ENCODE peak calls at places on chromosome 14, in seven cellular contexts. One of them, this sample, is unnamed.
A peak's percentile ranks its signal among the peaks of the same experiment; 100 is the strongest.

GRCh38 chr14:68968721-68969120 is 10.4 kb downstream of the ACTN1 start:
- DNase-seq in fibroblast of pulmonary artery: no peak
- DNase-seq in lower leg skin: no peak
- DNase-seq in astrocyte of the cerebellum: no peak
- DNase-seq in IMR-90: no peak
- DNase-seq in cardiac fibroblast: peak; percentile 1
- DNase-seq in cardiac muscle cell: no peak
- DNase-seq in this sample: no peak

GRCh38 chr14:81694419-81694818 is 160.8 kb upstream of the SEL1L start:
- DNase-seq in fibroblast of pulmonary artery: no peak
- DNase-seq in lower leg skin: no peak
- DNase-seq in astrocyte of the cerebellum: no peak
- DNase-seq in IMR-90: no peak
- DNase-seq in cardiac fibroblast: no peak
- DNase-seq in cardiac muscle cell: no peak
- DNase-seq in this sample: no peak

GRCh38 chr14:39988939-39989338 is 556.7 kb upstream of the FBXO33 start:
- DNase-seq in fibroblast of pulmonary artery: peak; percentile 57
- DNase-seq in lower leg skin: no peak
- DNase-seq in astrocyte of the cerebellum: peak; percentile 68
- DNase-seq in IMR-90: no peak
- DNase-seq in cardiac fibroblast: peak; percentile 22
- DNase-seq in cardiac muscle cell: peak; percentile 40
- DNase-seq in this sample: peak; percentile 62

GRCh38 chr14:79706382-79706781 is 504.9 kb downstream of the DIO2 start:
- DNase-seq in fibroblast of pulmonary artery: no peak
- DNase-seq in lower leg skin: no peak
- DNase-seq in astrocyte of the cerebellum: no peak
- DNase-seq in IMR-90: no peak
- DNase-seq in cardiac fibroblast: no peak
- DNase-seq in cardiac muscle cell: no peak
- DNase-seq in this sample: no peak

GRCh38 chr14:31207287-31207745 is 277 bp downstream of the HECTD1 start:
- DNase-seq in fibroblast of pulmonary artery: no peak
- DNase-seq in lower leg skin: peak; percentile 82
- DNase-seq in astrocyte of the cerebellum: no peak
- DNase-seq in IMR-90: no peak
- DNase-seq in cardiac fibroblast: no peak
- DNase-seq in cardiac muscle cell: no peak
- DNase-seq in this sample: peak; percentile 83

GRCh38 chr14:95515523-95516517 is 630 bp downstream of the SYNE3 start:
- DNase-seq in fibroblast of pulmonary artery: peak; percentile 39
- DNase-seq in lower leg skin: peak; percentile 59
- DNase-seq in astrocyte of the cerebellum: no peak
- DNase-seq in IMR-90: peak; percentile 45
- DNase-seq in cardiac fibroblast: peak; percentile 58
- DNase-seq in cardiac muscle cell: peak; percentile 60
- DNase-seq in this sample: peak; percentile 26

GRCh38 chr14:61749867-61750266 is 12.4 kb upstream of the SNAPC1 start:
- DNase-seq in fibroblast of pulmonary artery: no peak
- DNase-seq in lower leg skin: no peak
- DNase-seq in astrocyte of the cerebellum: no peak
- DNase-seq in IMR-90: no peak
- DNase-seq in cardiac fibroblast: peak; percentile 54
- DNase-seq in cardiac muscle cell: peak; percentile 38
- DNase-seq in this sample: peak; percentile 41

GRCh38 chr14:67285876-67286452 is 44.7 kb downstream of the PALS1 start:
- DNase-seq in fibroblast of pulmonary artery: peak; percentile 76
- DNase-seq in lower leg skin: no peak
- DNase-seq in astrocyte of the cerebellum: peak; percentile 55
- DNase-seq in IMR-90: peak; percentile 64
- DNase-seq in cardiac fibroblast: peak; percentile 73
- DNase-seq in cardiac muscle cell: peak; percentile 72
- DNase-seq in this sample: peak; percentile 59

GRCh38 chr14:74683406-74683805 is 29.5 kb downstream of the AREL1 start:
- DNase-seq in fibroblast of pulmonary artery: no peak
- DNase-seq in lower leg skin: no peak
- DNase-seq in astrocyte of the cerebellum: no peak
- DNase-seq in IMR-90: no peak
- DNase-seq in cardiac fibroblast: no peak
- DNase-seq in cardiac muscle cell: no peak
- DNase-seq in this sample: no peak

GRCh38 chr14:95294834-95295599 is 24.7 kb downstream of the CLMN start:
- DNase-seq in fibroblast of pulmonary artery: peak; percentile 31
- DNase-seq in lower leg skin: no peak
- DNase-seq in astrocyte of the cerebellum: no peak
- DNase-seq in IMR-90: no peak
- DNase-seq in cardiac fibroblast: peak; percentile 86
- DNase-seq in cardiac muscle cell: peak; percentile 44
- DNase-seq in this sample: peak; percentile 94

GRCh38 chr14:30223385-30223785 is 295.7 kb upstream of the PRKD1 start:
- DNase-seq in fibroblast of pulmonary artery: peak; percentile 92
- DNase-seq in lower leg skin: peak; percentile 68
- DNase-seq in astrocyte of the cerebellum: peak; percentile 89
- DNase-seq in IMR-90: peak; percentile 95
- DNase-seq in cardiac fibroblast: peak; percentile 96
- DNase-seq in cardiac muscle cell: peak; percentile 90
- DNase-seq in this sample: peak; percentile 84

GRCh38 chr14:20848316-20848954 is 42.8 kb upstream of the RNASE3 start:
- DNase-seq in fibroblast of pulmonary artery: no peak
- DNase-seq in lower leg skin: no peak
- DNase-seq in astrocyte of the cerebellum: no peak
- DNase-seq in IMR-90: peak; percentile 19
- DNase-seq in cardiac fibroblast: peak; percentile 58
- DNase-seq in cardiac muscle cell: peak; percentile 15
- DNase-seq in this sample: peak; percentile 71

GRCh38 chr14:59161571-59162175 is 26.8 kb upstream of the DAAM1 start:
- DNase-seq in fibroblast of pulmonary artery: peak; percentile 95
- DNase-seq in lower leg skin: no peak
- DNase-seq in astrocyte of the cerebellum: peak; percentile 22
- DNase-seq in IMR-90: peak; percentile 71
- DNase-seq in cardiac fibroblast: peak; percentile 91
- DNase-seq in cardiac muscle cell: peak; percentile 92
- DNase-seq in this sample: peak; percentile 67

GRCh38 chr14:103126088-103126872 is 3.0 kb downstream of the TNFAIP2 start:
- DNase-seq in fibroblast of pulmonary artery: no peak
- DNase-seq in lower leg skin: no peak
- DNase-seq in astrocyte of the cerebellum: no peak
- DNase-seq in IMR-90: no peak
- DNase-seq in cardiac fibroblast: no peak
- DNase-seq in cardiac muscle cell: no peak
- DNase-seq in this sample: no peak

GRCh38 chr14:103126873-103127304 is 3.6 kb downstream of the TNFAIP2 start:
- DNase-seq in fibroblast of pulmonary artery: no peak
- DNase-seq in lower leg skin: no peak
- DNase-seq in astrocyte of the cerebellum: no peak
- DNase-seq in IMR-90: no peak
- DNase-seq in cardiac fibroblast: no peak
- DNase-seq in cardiac muscle cell: peak; percentile 43
- DNase-seq in this sample: peak; percentile 87

GRCh38 chr14:103124501-103125001 is 1.3 kb downstream of the TNFAIP2 start:
- DNase-seq in fibroblast of pulmonary artery: no peak
- DNase-seq in lower leg skin: no peak
- DNase-seq in astrocyte of the cerebellum: no peak
- DNase-seq in IMR-90: no peak
- DNase-seq in cardiac fibroblast: no peak
- DNase-seq in cardiac muscle cell: no peak
- DNase-seq in this sample: no peak

GRCh38 chr14:103123634-103124500 is 606 bp downstream of the TNFAIP2 start:
- DNase-seq in fibroblast of pulmonary artery: peak; percentile 41
- DNase-seq in lower leg skin: no peak
- DNase-seq in astrocyte of the cerebellum: no peak
- DNase-seq in IMR-90: no peak
- DNase-seq in cardiac fibroblast: peak; percentile 58
- DNase-seq in cardiac muscle cell: peak; percentile 52
- DNase-seq in this sample: peak; percentile 15

DNA sequence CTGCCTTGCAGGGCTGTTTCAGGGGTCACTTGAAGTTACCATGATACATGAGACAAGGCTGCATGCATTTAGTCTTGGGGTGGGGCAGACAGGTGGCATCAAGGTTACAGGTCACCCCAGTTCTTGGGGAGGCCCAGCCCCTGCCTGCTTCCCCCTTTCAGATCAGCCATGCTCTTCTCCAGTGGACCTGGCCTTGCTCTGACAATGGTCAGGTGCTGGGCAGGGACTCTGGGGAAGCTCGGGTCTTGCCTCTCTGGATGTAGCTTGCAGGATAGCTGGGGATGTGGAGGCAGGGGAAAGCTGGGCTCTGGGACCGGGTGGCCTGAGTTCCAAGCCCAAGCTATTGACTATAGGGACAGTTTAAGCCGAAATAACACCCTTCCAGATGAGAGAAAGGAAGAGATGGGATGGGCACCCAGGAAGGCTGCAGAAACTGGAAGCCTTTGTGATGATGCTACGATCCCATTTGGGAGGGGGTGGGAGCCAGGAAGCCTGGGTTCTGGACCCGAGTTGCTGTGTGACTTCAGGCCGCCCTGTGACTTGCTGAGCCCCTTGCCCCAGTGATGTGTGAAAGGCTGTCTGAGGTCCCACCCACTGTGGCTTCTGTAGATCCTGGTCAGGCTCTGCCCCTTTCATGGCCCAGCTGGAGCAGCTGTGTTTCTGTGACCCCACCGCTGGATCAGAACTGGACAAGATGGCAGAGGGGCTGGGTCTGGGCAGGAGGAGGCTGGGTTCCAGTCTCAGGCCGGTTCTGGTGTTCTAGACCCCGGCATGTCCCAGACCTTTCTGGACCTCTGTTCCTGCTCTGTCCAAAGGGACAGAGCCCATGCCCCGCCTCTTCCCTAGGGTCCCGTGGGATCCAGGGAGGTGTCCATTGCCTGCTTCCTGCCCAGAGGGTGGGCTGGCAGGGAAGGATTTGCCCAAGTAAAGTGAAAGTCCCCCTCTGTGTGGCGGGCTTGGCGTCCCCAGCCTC is 2.1 kb downstream of the TNFAIP2 start:
- DNase-seq in fibroblast of pulmonary artery: no peak
- DNase-seq in lower leg skin: no peak
- DNase-seq in astrocyte of the cerebellum: no peak
- DNase-seq in IMR-90: no peak
- DNase-seq in cardiac fibroblast: no peak
- DNase-seq in cardiac muscle cell: no peak
- DNase-seq in this sample: no peak
- H3K4me3 ChIP-seq in fibroblast of pulmonary artery: no peak overlapping the region
- H3K4me3 ChIP-seq in lower leg skin: no peak overlapping the region
- H3K4me3 ChIP-seq in astrocyte of the cerebellum: no peak overlapping the region
- H3K4me3 ChIP-seq in IMR-90: no peak overlapping the region
- H3K4me3 ChIP-seq in cardiac fibroblast: no peak overlapping the region
- H3K4me3 ChIP-seq in cardiac muscle cell: no peak overlapping the region
- H3K4me3 ChIP-seq in this sample: no peak overlapping the region

DNA sequence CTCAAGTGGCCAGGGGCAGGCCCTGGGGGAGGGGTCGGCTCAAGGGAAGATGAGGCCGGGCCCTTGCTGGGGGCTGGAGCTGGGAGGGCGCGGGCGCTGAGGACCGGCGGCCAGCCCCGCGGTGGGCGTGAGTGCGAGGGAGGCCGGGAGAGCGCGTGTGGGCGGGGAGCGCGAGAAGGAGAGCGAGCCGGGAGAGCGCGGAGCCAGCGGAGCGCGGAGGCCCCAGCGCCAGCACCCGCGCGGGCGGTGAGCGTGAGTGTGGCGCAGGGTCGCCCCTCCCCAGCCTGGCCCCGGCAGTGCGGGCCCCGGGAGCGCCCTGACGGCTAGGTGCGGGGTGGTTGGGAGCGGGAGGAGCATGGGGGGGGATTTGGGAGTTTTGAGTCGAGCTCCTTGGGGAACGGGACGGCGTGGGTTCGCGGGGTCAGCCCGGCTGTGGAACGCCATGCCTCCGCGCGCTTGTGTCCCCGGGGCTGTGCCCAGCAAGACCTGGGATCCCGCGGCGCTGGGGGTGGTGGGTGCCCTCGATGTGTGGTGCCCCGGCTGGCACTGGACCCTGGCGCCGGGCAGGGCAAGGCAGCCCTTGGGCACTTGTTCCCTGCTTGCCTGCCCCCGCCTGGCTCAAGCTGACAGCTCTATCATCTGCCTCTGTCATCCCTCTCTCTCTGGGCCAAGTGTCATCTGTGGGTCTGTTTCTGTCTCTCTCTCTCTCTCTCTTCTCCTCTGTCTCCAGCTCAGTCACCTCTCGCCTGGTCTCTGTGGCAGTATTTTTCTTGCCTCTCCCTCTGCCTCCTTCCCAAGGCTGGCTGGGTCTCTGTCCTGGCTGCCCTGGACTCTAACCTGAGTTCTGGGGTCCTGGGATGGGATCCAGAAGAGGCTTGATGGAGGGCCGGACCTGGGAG is at the start of gene LBHD2:
- DNase-seq in fibroblast of pulmonary artery: no peak
- DNase-seq in lower leg skin: no peak
- DNase-seq in astrocyte of the cerebellum: no peak
- DNase-seq in IMR-90: peak; percentile 17
- DNase-seq in cardiac fibroblast: no peak
- DNase-seq in cardiac muscle cell: peak; percentile 37
- DNase-seq in this sample: no peak
- H3K4me3 ChIP-seq in fibroblast of pulmonary artery: no peak within 1 kb of the TSS
- H3K4me3 ChIP-seq in lower leg skin: no peak within 1 kb of the TSS
- H3K4me3 ChIP-seq in astrocyte of the cerebellum: no peak within 1 kb of the TSS
- H3K4me3 ChIP-seq in IMR-90: peak within 1 kb of the TSS; percentile 5
- H3K4me3 ChIP-seq in cardiac fibroblast: no peak within 1 kb of the TSS
- H3K4me3 ChIP-seq in cardiac muscle cell: no peak within 1 kb of the TSS
- H3K4me3 ChIP-seq in this sample: no peak within 1 kb of the TSS

GRCh38 chr14:101459392-101459900 is 101.8 kb upstream of the DIO3 start:
- DNase-seq in fibroblast of pulmonary artery: no peak
- DNase-seq in lower leg skin: no peak
- DNase-seq in astrocyte of the cerebellum: no peak
- DNase-seq in IMR-90: no peak
- DNase-seq in cardiac fibroblast: no peak
- DNase-seq in cardiac muscle cell: no peak
- DNase-seq in this sample: no peak
- H3K4me3 ChIP-seq in fibroblast of pulmonary artery: no peak overlapping the region
- H3K4me3 ChIP-seq in lower leg skin: no peak overlapping the region
- H3K4me3 ChIP-seq in astrocyte of the cerebellum: no peak overlapping the region
- H3K4me3 ChIP-seq in IMR-90: no peak overlapping the region
- H3K4me3 ChIP-seq in cardiac fibroblast: no peak overlapping the region
- H3K4me3 ChIP-seq in cardiac muscle cell: peak overlapping the region; percentile 13
- H3K4me3 ChIP-seq in this sample: no peak overlapping the region

DNA sequence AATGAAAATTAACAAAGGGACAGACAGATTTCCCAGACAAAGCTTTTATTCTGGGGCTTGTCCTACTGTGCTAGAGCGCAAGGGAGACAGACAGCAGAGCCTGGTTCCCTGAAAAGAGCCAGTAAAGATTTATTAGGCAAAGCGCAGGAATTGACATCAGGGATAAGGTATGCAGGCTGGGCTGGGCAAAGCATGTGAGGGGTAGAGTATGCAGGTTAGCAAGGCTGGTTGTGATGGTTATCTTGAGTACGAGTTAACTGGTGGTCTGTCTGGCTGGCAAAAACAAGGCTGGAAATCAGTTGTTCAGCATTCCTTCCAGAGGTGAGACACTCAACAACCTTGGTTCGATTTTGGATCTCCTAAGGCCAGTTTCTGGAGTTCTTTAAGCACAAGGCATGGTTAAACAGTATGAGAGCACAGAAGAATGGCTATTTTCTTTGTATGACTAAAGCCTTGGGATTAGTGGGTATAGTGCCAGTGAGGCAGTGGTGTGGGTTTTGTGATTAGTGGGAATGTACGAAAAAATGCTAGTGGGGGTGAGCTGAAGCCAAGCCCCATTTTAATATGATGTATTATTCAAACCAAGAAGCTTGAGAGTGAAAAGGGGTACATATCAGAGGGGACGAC is 30.9 kb downstream of the BTBD7 start:
- DNase-seq in fibroblast of pulmonary artery: no peak
- DNase-seq in lower leg skin: no peak
- DNase-seq in astrocyte of the cerebellum: no peak
- DNase-seq in IMR-90: no peak
- DNase-seq in cardiac fibroblast: no peak
- DNase-seq in cardiac muscle cell: no peak
- DNase-seq in this sample: peak; percentile 25
- H3K4me3 ChIP-seq in fibroblast of pulmonary artery: no peak overlapping the region
- H3K4me3 ChIP-seq in lower leg skin: no peak overlapping the region
- H3K4me3 ChIP-seq in astrocyte of the cerebellum: no peak overlapping the region
- H3K4me3 ChIP-seq in IMR-90: no peak overlapping the region
- H3K4me3 ChIP-seq in cardiac fibroblast: no peak overlapping the region
- H3K4me3 ChIP-seq in cardiac muscle cell: no peak overlapping the region
- H3K4me3 ChIP-seq in this sample: no peak overlapping the region

GRCh38 chr14:22478670-22479069 is 110.4 kb downstream of the DAD1 start:
- DNase-seq in fibroblast of pulmonary artery: peak; percentile 61
- DNase-seq in lower leg skin: no peak
- DNase-seq in astrocyte of the cerebellum: no peak
- DNase-seq in IMR-90: no peak
- DNase-seq in cardiac fibroblast: no peak
- DNase-seq in cardiac muscle cell: peak; percentile 79
- DNase-seq in this sample: no peak
- H3K4me3 ChIP-seq in fibroblast of pulmonary artery: no peak overlapping the region
- H3K4me3 ChIP-seq in lower leg skin: no peak overlapping the region
- H3K4me3 ChIP-seq in astrocyte of the cerebellum: no peak overlapping the region
- H3K4me3 ChIP-seq in IMR-90: no peak overlapping the region
- H3K4me3 ChIP-seq in cardiac fibroblast: no peak overlapping the region
- H3K4me3 ChIP-seq in cardiac muscle cell: no peak overlapping the region
- H3K4me3 ChIP-seq in this sample: no peak overlapping the region